ENCODE peak calls at places on chromosomes 3 and 15, in six cellular contexts. I, F, H, W, B and Y are unnamed samples.

GRCh38 chr15:83913034-83913632 is 259.2 kb downstream of the ADAMTSL3 start:
- DNase-seq in H (no peak), W (no peak), F (no peak), B (no peak), I (no peak), Y (no peak)

GRCh38 chr3:194779729-194780224 is 94.1 kb downstream of the FAM43A start:
- DNase-seq in F (peak), B (no peak), W (no peak), H (no peak), I (no peak), Y (peak)

GRCh38 chr3:109640146-109640652 is 302.9 kb upstream of the DPPA4 start:
- DNase-seq in W (no peak), I (no peak), H (no peak), F (no peak), B (no peak), Y (no peak)

GRCh38 chr3:12444582-12445468 is 39.5 kb upstream of the TSEN2 start:
- DNase-seq in W (no peak), B (peak), F (no peak), I (peak), H (no peak), Y (no peak)

GRCh38 chr3:100082724-100083123 is 31.6 kb downstream of the FILIP1L start:
- DNase-seq in I (no peak), W (no peak), B (no peak), F (no peak), H (no peak), Y (no peak)

GRCh38 chr3:64437126-64437525 is 211.9 kb upstream of the PRICKLE2 start:
- DNase-seq in W (no peak), F (no peak), H (no peak), I (no peak), B (no peak), Y (no peak)

GRCh38 chr3:192867645-192868044 is 50.0 kb downstream of the MB21D2 start:
- DNase-seq in B (no peak), W (no peak), F (no peak), I (no peak), H (no peak), Y (no peak)

GRCh38 chr3:46968783-46969428 is 7.6 kb downstream of the CCDC12 start:
- DNase-seq in H (no peak), F (no peak), I (no peak), B (no peak), W (no peak), Y (no peak)

GRCh38 chr3:34544136-34544535 is 745.7 kb downstream of the PDCD6IP start:
- DNase-seq in H (no peak), B (no peak), F (no peak), W (no peak), I (no peak), Y (no peak)

GRCh38 chr3:138068046-138068445 is 47.4 kb downstream of the DZIP1L start:
- DNase-seq in F (no peak), B (no peak), I (no peak), W (no peak), H (no peak), Y (no peak)

GRCh38 chr15:31016446-31016915 is 25.1 kb upstream of the MTMR10 start:
- DNase-seq in I (no peak), F (peak), B (no peak), W (no peak), H (no peak), Y (no peak)

GRCh38 chr3:115698851-115699535 is 75.7 kb downstream of the GAP43 start:
- DNase-seq in F (no peak), W (no peak), I (no peak), B (no peak), H (no peak), Y (no peak)

GRCh38 chr3:55445551-55445950 is 41.6 kb downstream of the WNT5A start:
- DNase-seq in I (peak), W (no peak), F (no peak), H (no peak), B (peak), Y (no peak)

GRCh38 chr3:94249491-94250079 is 186.7 kb downstream of the NSUN3 start:
- DNase-seq in I (peak), B (peak), H (no peak), F (peak), W (peak), Y (peak)

GRCh38 chr15:73346735-73347312 is 21.9 kb downstream of the HCN4 start:
- DNase-seq in B (peak), F (peak), H (no peak), I (peak), W (peak), Y (peak)

GRCh38 chr3:42655331-42655888 is 1.9 kb downstream of the ZBTB47 start:
- DNase-seq in B (no peak), H (peak), I (no peak), W (peak), F (peak), Y (peak)

GRCh38 chr3:85164446-85164845 is 205.7 kb downstream of the CADM2 start:
- DNase-seq in I (no peak), B (no peak), F (no peak), W (no peak), H (no peak), Y (no peak)

GRCh38 chr3:175980731-175981130 is 1121.6 kb downstream of the NAALADL2 start:
- DNase-seq in B (no peak), H (no peak), F (peak), W (no peak), I (no peak), Y (no peak)

GRCh38 chr3:141237701-141238521 is 6.3 kb downstream of the PXYLP1 start:
- DNase-seq in H (peak), B (no peak), I (no peak), W (no peak), F (no peak), Y (no peak)

GRCh38 chr15:62920569-62921502 is 121.7 kb upstream of the TPM1 start:
- DNase-seq in B (no peak), H (peak), F (peak), W (peak), I (no peak), Y (peak)

GRCh38 chr3:184160456-184160855 is 5.3 kb downstream of the DVL3 start:
- DNase-seq in B (no peak), I (no peak), W (no peak), F (peak), H (no peak), Y (no peak)

GRCh38 chr3:66195347-66195783 is 25.4 kb upstream of the SLC25A26 start:
- DNase-seq in B (no peak), H (peak), I (peak), W (peak), F (peak), Y (no peak)

GRCh38 chr3:139758654-139759291 is 81.0 kb upstream of the NMNAT3 start:
- DNase-seq in H (no peak), F (peak), W (no peak), B (no peak), I (no peak), Y (no peak)

GRCh38 chr3:196268270-196269163 is 19.0 kb downstream of the PCYT1A start:
- DNase-seq in B (no peak), I (no peak), H (no peak), F (peak), W (no peak), Y (no peak)

GRCh38 chr15:67093146-67093874 is 27.9 kb downstream of the SMAD3 start:
- DNase-seq in B (no peak), I (peak), H (no peak), F (no peak), W (no peak), Y (peak)